ENCODE peak calls at places on chromosomes 11 and 22, in nine cellular contexts. One of them, this sample, is unnamed.

GRCh38 chr11:59178401-59178800 is 6.5 kb downstream of the DTX4 start:
- DNase-seq in A549: no peak
- DNase-seq in MM.1S: no peak
- DNase-seq in ovary: no peak
- DNase-seq in fibroblast of lung: no peak
- DNase-seq in PC-3: no peak
- DNase-seq in lower lobe of right lung: no peak
- DNase-seq in CD8-positive, alpha-beta memory T cell: no peak
- DNase-seq in RWPE1: no peak
- DNase-seq in this sample: no peak

GRCh38 chr11:10303558-10304363 is 1.1 kb upstream of the ADM start:
- DNase-seq in MM.1S: peak
- DNase-seq in fibroblast of lung: peak
- DNase-seq in A549: peak
- DNase-seq in ovary: no peak
- DNase-seq in PC-3: peak
- DNase-seq in CD8-positive, alpha-beta memory T cell: no peak
- DNase-seq in lower lobe of right lung: peak
- DNase-seq in RWPE1: peak
- DNase-seq in this sample: no peak

GRCh38 chr11:110301577-110301976 is 5.2 kb upstream of the RDX start:
- DNase-seq in lower lobe of right lung: no peak
- DNase-seq in A549: no peak
- DNase-seq in PC-3: no peak
- DNase-seq in MM.1S: no peak
- DNase-seq in CD8-positive, alpha-beta memory T cell: no peak
- DNase-seq in ovary: no peak
- DNase-seq in RWPE1: no peak
- DNase-seq in fibroblast of lung: no peak
- DNase-seq in this sample: no peak

GRCh38 chr11:4891996-4892640 is 10.4 kb downstream of the OR51T1 start:
- DNase-seq in CD8-positive, alpha-beta memory T cell: no peak
- DNase-seq in RWPE1: peak
- DNase-seq in lower lobe of right lung: no peak
- DNase-seq in A549: no peak
- DNase-seq in MM.1S: no peak
- DNase-seq in fibroblast of lung: peak
- DNase-seq in PC-3: peak
- DNase-seq in ovary: no peak
- DNase-seq in this sample: no peak

GRCh38 chr22:37160037-37160436 is 10.3 kb upstream of the IL2RB start:
- DNase-seq in RWPE1: no peak
- DNase-seq in CD8-positive, alpha-beta memory T cell: no peak
- DNase-seq in lower lobe of right lung: no peak
- DNase-seq in ovary: no peak
- DNase-seq in PC-3: no peak
- DNase-seq in fibroblast of lung: no peak
- DNase-seq in A549: no peak
- DNase-seq in MM.1S: no peak
- DNase-seq in this sample: no peak

GRCh38 chr11:74989269-74989655 is 529 bp downstream of the NEU3 start:
- DNase-seq in CD8-positive, alpha-beta memory T cell: no peak
- DNase-seq in RWPE1: no peak
- DNase-seq in MM.1S: peak
- DNase-seq in PC-3: peak
- DNase-seq in A549: peak
- DNase-seq in fibroblast of lung: peak
- DNase-seq in lower lobe of right lung: no peak
- DNase-seq in ovary: no peak
- DNase-seq in this sample: no peak

GRCh38 chr11:29306527-29306926 is 710.3 kb downstream of the KCNA4 start:
- DNase-seq in lower lobe of right lung: no peak
- DNase-seq in CD8-positive, alpha-beta memory T cell: no peak
- DNase-seq in fibroblast of lung: peak
- DNase-seq in PC-3: peak
- DNase-seq in RWPE1: no peak
- DNase-seq in MM.1S: no peak
- DNase-seq in A549: no peak
- DNase-seq in ovary: no peak
- DNase-seq in this sample: no peak

GRCh38 chr11:119754656-119755350 is 25.8 kb upstream of the NECTIN1 start:
- DNase-seq in CD8-positive, alpha-beta memory T cell: no peak
- DNase-seq in PC-3: no peak
- DNase-seq in RWPE1: no peak
- DNase-seq in ovary: no peak
- DNase-seq in A549: no peak
- DNase-seq in fibroblast of lung: no peak
- DNase-seq in MM.1S: no peak
- DNase-seq in lower lobe of right lung: no peak
- DNase-seq in this sample: no peak

GRCh38 chr22:40175571-40176105 is 2.1 kb upstream of the TNRC6B start:
- DNase-seq in RWPE1: no peak
- DNase-seq in ovary: no peak
- DNase-seq in fibroblast of lung: no peak
- DNase-seq in PC-3: no peak
- DNase-seq in lower lobe of right lung: no peak
- DNase-seq in MM.1S: no peak
- DNase-seq in CD8-positive, alpha-beta memory T cell: no peak
- DNase-seq in A549: no peak
- DNase-seq in this sample: no peak

GRCh38 chr11:112396092-112396491 is 135.4 kb upstream of the PLET1 start:
- DNase-seq in fibroblast of lung: peak
- DNase-seq in ovary: no peak
- DNase-seq in CD8-positive, alpha-beta memory T cell: no peak
- DNase-seq in PC-3: no peak
- DNase-seq in A549: no peak
- DNase-seq in RWPE1: no peak
- DNase-seq in lower lobe of right lung: no peak
- DNase-seq in MM.1S: no peak
- DNase-seq in this sample: no peak

GRCh38 chr11:48020092-48020755 is 39.9 kb downstream of the PTPRJ start:
- DNase-seq in ovary: no peak
- DNase-seq in fibroblast of lung: no peak
- DNase-seq in PC-3: no peak
- DNase-seq in CD8-positive, alpha-beta memory T cell: peak
- DNase-seq in RWPE1: no peak
- DNase-seq in lower lobe of right lung: no peak
- DNase-seq in MM.1S: no peak
- DNase-seq in A549: no peak
- DNase-seq in this sample: no peak

GRCh38 chr22:39543095-39543494 is 10.5 kb upstream of the RPS19BP1 start:
- DNase-seq in MM.1S: no peak
- DNase-seq in RWPE1: no peak
- DNase-seq in fibroblast of lung: no peak
- DNase-seq in A549: peak
- DNase-seq in lower lobe of right lung: no peak
- DNase-seq in ovary: no peak
- DNase-seq in PC-3: peak
- DNase-seq in CD8-positive, alpha-beta memory T cell: no peak
- DNase-seq in this sample: no peak

DNA sequence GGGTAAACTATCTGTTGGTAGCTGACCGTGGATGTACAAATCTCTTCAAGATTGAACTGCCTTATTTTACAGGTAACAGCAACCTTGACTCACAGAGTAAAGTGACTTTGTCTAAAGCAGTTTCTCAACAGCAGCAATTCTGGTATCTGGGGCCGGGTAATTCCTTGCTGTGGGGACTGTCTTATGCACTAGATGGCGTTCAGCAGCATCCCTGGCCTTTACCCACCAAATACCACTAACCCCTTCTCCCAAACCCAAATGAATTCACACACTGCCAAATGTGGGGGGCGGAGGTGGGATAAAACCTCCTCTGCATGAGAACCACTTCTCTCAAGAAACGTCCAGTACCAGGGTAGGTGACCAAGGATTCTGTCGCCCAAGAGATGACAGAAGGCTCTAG is 1.7 kb upstream of the INCENP start:
- DNase-seq in RWPE1: no peak
- DNase-seq in A549: peak
- DNase-seq in MM.1S: no peak
- DNase-seq in PC-3: peak
- DNase-seq in CD8-positive, alpha-beta memory T cell: no peak
- DNase-seq in lower lobe of right lung: no peak
- DNase-seq in fibroblast of lung: no peak
- DNase-seq in ovary: no peak
- DNase-seq in this sample: no peak
- H3K27ac ChIP-seq in RWPE1: no peak
- H3K27ac ChIP-seq in A549: no peak
- H3K27ac ChIP-seq in MM.1S: no peak
- H3K27ac ChIP-seq in PC-3: no peak
- H3K27ac ChIP-seq in CD8-positive, alpha-beta memory T cell: no peak
- H3K27ac ChIP-seq in lower lobe of right lung: no peak
- H3K27ac ChIP-seq in fibroblast of lung: no peak
- H3K27ac ChIP-seq in ovary: no peak
- H3K27ac ChIP-seq in this sample: no peak

DNA sequence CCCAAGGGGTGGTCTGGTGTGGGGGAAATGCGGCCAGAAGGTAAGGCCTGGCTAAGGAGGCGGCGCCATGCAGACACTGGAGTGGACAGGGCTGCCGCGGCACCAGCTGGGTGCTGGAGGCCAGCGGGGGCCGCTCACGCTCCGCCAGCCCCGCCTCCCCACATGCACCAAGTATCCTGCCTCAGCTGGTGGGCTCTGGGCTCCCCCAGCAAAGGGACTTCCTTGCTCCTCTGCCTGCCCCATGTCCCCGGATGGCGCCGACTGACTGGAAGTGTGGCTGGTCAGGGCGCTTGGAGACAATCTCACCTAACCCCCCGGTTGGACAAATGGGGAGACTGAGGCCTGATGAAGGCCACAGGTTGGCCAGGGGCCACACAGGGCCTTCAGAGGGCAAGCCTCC is 7.6 kb upstream of the CHADL start:
- DNase-seq in fibroblast of lung: no peak
- DNase-seq in ovary: no peak
- DNase-seq in lower lobe of right lung: no peak
- DNase-seq in A549: no peak
- DNase-seq in RWPE1: no peak
- DNase-seq in PC-3: no peak
- DNase-seq in MM.1S: no peak
- DNase-seq in CD8-positive, alpha-beta memory T cell: no peak
- DNase-seq in this sample: no peak
- H3K27ac ChIP-seq in fibroblast of lung: no peak
- H3K27ac ChIP-seq in ovary: no peak
- H3K27ac ChIP-seq in lower lobe of right lung: no peak
- H3K27ac ChIP-seq in A549: no peak
- H3K27ac ChIP-seq in RWPE1: peak
- H3K27ac ChIP-seq in PC-3: no peak
- H3K27ac ChIP-seq in MM.1S: no peak
- H3K27ac ChIP-seq in CD8-positive, alpha-beta memory T cell: no peak
- H3K27ac ChIP-seq in this sample: no peak

DNA sequence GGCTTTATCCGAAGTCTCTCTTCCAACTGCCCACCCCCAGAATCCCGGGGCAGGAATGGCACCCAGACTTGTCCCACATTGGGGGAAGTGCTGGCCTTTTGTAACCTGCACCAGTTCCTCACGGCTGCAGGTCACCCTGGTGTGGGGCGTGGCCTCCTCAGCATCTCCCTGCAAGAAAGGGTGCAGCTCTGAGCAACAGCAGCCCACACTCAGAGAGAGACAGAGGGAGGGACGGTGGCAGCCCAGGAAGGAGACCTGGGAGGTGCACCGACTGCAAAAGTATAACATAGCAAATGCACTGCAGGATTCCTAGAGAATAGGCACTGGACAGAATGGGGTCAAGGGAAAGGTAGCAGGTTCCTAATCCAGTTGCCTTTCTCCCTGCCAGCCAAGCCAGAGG is 18.1 kb upstream of the IGSF9B start:
- DNase-seq in ovary: no peak
- DNase-seq in PC-3: no peak
- DNase-seq in RWPE1: no peak
- DNase-seq in fibroblast of lung: no peak
- DNase-seq in lower lobe of right lung: no peak
- DNase-seq in CD8-positive, alpha-beta memory T cell: no peak
- DNase-seq in A549: no peak
- DNase-seq in MM.1S: no peak
- DNase-seq in this sample: no peak
- H3K27ac ChIP-seq in ovary: no peak
- H3K27ac ChIP-seq in PC-3: no peak
- H3K27ac ChIP-seq in RWPE1: no peak
- H3K27ac ChIP-seq in fibroblast of lung: no peak
- H3K27ac ChIP-seq in lower lobe of right lung: no peak
- H3K27ac ChIP-seq in CD8-positive, alpha-beta memory T cell: no peak
- H3K27ac ChIP-seq in A549: no peak
- H3K27ac ChIP-seq in MM.1S: no peak
- H3K27ac ChIP-seq in this sample: no peak

GRCh38 chr22:45994516-45995404 is 17.8 kb upstream of the WNT7B start:
- DNase-seq in PC-3: peak
- DNase-seq in A549: peak
- DNase-seq in lower lobe of right lung: peak
- DNase-seq in RWPE1: peak
- DNase-seq in fibroblast of lung: no peak
- DNase-seq in ovary: peak
- DNase-seq in CD8-positive, alpha-beta memory T cell: peak
- DNase-seq in MM.1S: peak
- DNase-seq in this sample: no peak

GRCh38 chr22:45996241-45997076 is 19.5 kb upstream of the WNT7B start:
- DNase-seq in CD8-positive, alpha-beta memory T cell: no peak
- DNase-seq in ovary: peak
- DNase-seq in RWPE1: no peak
- DNase-seq in A549: no peak
- DNase-seq in lower lobe of right lung: peak
- DNase-seq in PC-3: no peak
- DNase-seq in MM.1S: no peak
- DNase-seq in fibroblast of lung: peak
- DNase-seq in this sample: no peak

GRCh38 chr22:45993841-45994240 is 16.9 kb upstream of the WNT7B start:
- DNase-seq in lower lobe of right lung: no peak
- DNase-seq in PC-3: no peak
- DNase-seq in ovary: no peak
- DNase-seq in A549: no peak
- DNase-seq in MM.1S: no peak
- DNase-seq in fibroblast of lung: no peak
- DNase-seq in CD8-positive, alpha-beta memory T cell: no peak
- DNase-seq in RWPE1: no peak
- DNase-seq in this sample: no peak

GRCh38 chr22:45997077-45997774 is 20.3 kb upstream of the WNT7B start:
- DNase-seq in PC-3: peak
- DNase-seq in lower lobe of right lung: peak
- DNase-seq in ovary: peak
- DNase-seq in fibroblast of lung: peak
- DNase-seq in CD8-positive, alpha-beta memory T cell: no peak
- DNase-seq in RWPE1: peak
- DNase-seq in A549: no peak
- DNase-seq in MM.1S: peak
- DNase-seq in this sample: no peak

DNA sequence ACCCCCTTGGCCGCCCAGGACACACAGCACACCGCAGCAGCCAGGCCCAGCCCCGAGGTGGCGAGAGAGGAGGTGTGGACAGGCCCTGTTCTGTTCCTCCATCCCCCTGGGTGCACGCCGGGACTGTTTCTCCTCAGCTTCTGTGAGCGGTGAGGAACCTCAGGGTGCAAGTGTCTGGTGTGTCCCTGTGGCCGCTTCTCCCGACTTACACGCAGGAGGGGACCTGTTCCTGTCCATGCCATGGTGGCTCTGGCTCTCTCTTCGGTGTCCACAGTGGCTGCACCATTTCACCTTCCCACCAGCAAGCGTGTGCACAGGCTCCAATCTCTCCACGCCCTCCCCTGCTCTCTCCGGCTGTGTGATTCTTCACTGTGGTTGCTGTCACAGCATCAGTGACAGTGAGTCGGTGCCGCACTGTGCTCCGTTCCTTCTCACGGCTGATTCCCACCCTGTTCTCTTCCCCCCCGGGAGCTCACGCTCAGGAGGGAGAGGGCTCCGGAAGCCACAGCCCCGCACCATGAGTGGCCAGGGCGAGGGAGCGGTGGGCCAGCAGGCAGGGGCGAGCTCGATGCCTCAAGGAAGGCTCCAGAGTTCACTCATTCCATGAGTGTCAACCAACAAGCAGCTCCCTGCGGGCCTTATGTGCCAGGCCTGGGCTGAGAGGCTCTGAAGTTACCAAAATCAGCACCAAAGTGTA is 18.6 kb upstream of the WNT7B start:
- DNase-seq in PC-3: no peak
- DNase-seq in CD8-positive, alpha-beta memory T cell: no peak
- DNase-seq in ovary: peak
- DNase-seq in fibroblast of lung: no peak
- DNase-seq in lower lobe of right lung: peak
- DNase-seq in A549: no peak
- DNase-seq in RWPE1: no peak
- DNase-seq in MM.1S: no peak
- DNase-seq in this sample: no peak
- H3K27ac ChIP-seq in PC-3: no peak
- H3K27ac ChIP-seq in CD8-positive, alpha-beta memory T cell: no peak
- H3K27ac ChIP-seq in ovary: no peak
- H3K27ac ChIP-seq in fibroblast of lung: no peak
- H3K27ac ChIP-seq in lower lobe of right lung: peak
- H3K27ac ChIP-seq in A549: peak
- H3K27ac ChIP-seq in RWPE1: peak
- H3K27ac ChIP-seq in MM.1S: no peak
- H3K27ac ChIP-seq in this sample: peak